ENCODE peak calls at places on chromosome 15, in seven cellular contexts. One of them, this sample, is unnamed. For H3K9me3, the result is how much of the 10 kb centered on the place peaks cover.

GRCh38 chr15:100204771-100205170 is 137.0 kb downstream of the ADAMTS17 start:
- DNase-seq in PC-3: no peak
- DNase-seq in hepatocyte: no peak
- DNase-seq in MM.1S: no peak
- DNase-seq in neural progenitor cell: no peak
- DNase-seq in SK-N-SH: no peak
- DNase-seq in HCT116: no peak
- DNase-seq in this sample: no peak

GRCh38 chr15:44193651-44194396 is 1.2 kb downstream of the FRMD5 start:
- DNase-seq in PC-3: peak
- DNase-seq in hepatocyte: peak
- DNase-seq in MM.1S: peak
- DNase-seq in neural progenitor cell: peak
- DNase-seq in SK-N-SH: peak
- DNase-seq in HCT116: no peak
- DNase-seq in this sample: no peak

GRCh38 chr15:75751116-75751875 is 38.6 kb upstream of the CSPG4 start:
- DNase-seq in PC-3: no peak
- DNase-seq in hepatocyte: no peak
- DNase-seq in MM.1S: no peak
- DNase-seq in neural progenitor cell: no peak
- DNase-seq in SK-N-SH: no peak
- DNase-seq in HCT116: no peak
- DNase-seq in this sample: no peak

GRCh38 chr15:42836251-42836650 is 84.3 kb downstream of the TTBK2 start:
- DNase-seq in PC-3: no peak
- DNase-seq in hepatocyte: no peak
- DNase-seq in MM.1S: no peak
- DNase-seq in neural progenitor cell: no peak
- DNase-seq in SK-N-SH: no peak
- DNase-seq in HCT116: no peak
- DNase-seq in this sample: no peak

GRCh38 chr15:100350434-100351226 is 8.9 kb upstream of the ADAMTS17 start:
- DNase-seq in PC-3: peak
- DNase-seq in hepatocyte: peak
- DNase-seq in MM.1S: peak
- DNase-seq in neural progenitor cell: no peak
- DNase-seq in SK-N-SH: no peak
- DNase-seq in HCT116: no peak
- DNase-seq in this sample: no peak

GRCh38 chr15:53837263-53837662 is 77.8 kb upstream of the WDR72 start:
- DNase-seq in PC-3: peak
- DNase-seq in hepatocyte: peak
- DNase-seq in MM.1S: peak
- DNase-seq in neural progenitor cell: no peak
- DNase-seq in SK-N-SH: no peak
- DNase-seq in HCT116: no peak
- DNase-seq in this sample: no peak

GRCh38 chr15:92097473-92098178 is 244.1 kb downstream of the SLCO3A1 start:
- DNase-seq in PC-3: peak
- DNase-seq in hepatocyte: peak
- DNase-seq in MM.1S: peak
- DNase-seq in neural progenitor cell: peak
- DNase-seq in SK-N-SH: peak
- DNase-seq in HCT116: peak
- DNase-seq in this sample: peak

GRCh38 chr15:67066041-67067021 is 929 bp downstream of the SMAD3 start:
- DNase-seq in PC-3: no peak
- DNase-seq in hepatocyte: no peak
- DNase-seq in MM.1S: no peak
- DNase-seq in neural progenitor cell: peak
- DNase-seq in SK-N-SH: peak
- DNase-seq in HCT116: no peak
- DNase-seq in this sample: peak

GRCh38 chr15:91566116-91566515 is 287.4 kb upstream of the SLCO3A1 start:
- DNase-seq in PC-3: no peak
- DNase-seq in hepatocyte: no peak
- DNase-seq in MM.1S: no peak
- DNase-seq in neural progenitor cell: no peak
- DNase-seq in SK-N-SH: no peak
- DNase-seq in HCT116: no peak
- DNase-seq in this sample: no peak

GRCh38 chr15:62362608-62363007 is 197.5 kb upstream of the C2CD4B start:
- DNase-seq in PC-3: no peak
- DNase-seq in hepatocyte: no peak
- DNase-seq in MM.1S: no peak
- DNase-seq in neural progenitor cell: no peak
- DNase-seq in SK-N-SH: no peak
- DNase-seq in HCT116: no peak
- DNase-seq in this sample: no peak

GRCh38 chr15:98113357-98113756 is 152.9 kb downstream of the ARRDC4 start:
- DNase-seq in PC-3: no peak
- DNase-seq in hepatocyte: no peak
- DNase-seq in MM.1S: no peak
- DNase-seq in neural progenitor cell: no peak
- DNase-seq in SK-N-SH: no peak
- DNase-seq in HCT116: no peak
- DNase-seq in this sample: no peak

GRCh38 chr15:77816983-77817382 is 184.3 kb upstream of the LINGO1 start:
- DNase-seq in PC-3: no peak
- DNase-seq in hepatocyte: no peak
- DNase-seq in MM.1S: no peak
- DNase-seq in neural progenitor cell: peak
- DNase-seq in SK-N-SH: no peak
- DNase-seq in HCT116: no peak
- DNase-seq in this sample: no peak

GRCh38 chr15:77819271-77819806 is 186.6 kb upstream of the LINGO1 start:
- DNase-seq in PC-3: no peak
- DNase-seq in hepatocyte: peak
- DNase-seq in MM.1S: no peak
- DNase-seq in neural progenitor cell: peak
- DNase-seq in SK-N-SH: peak
- DNase-seq in HCT116: no peak
- DNase-seq in this sample: no peak

GRCh38 chr15:77819841-77820728 is 187.4 kb upstream of the LINGO1 start:
- DNase-seq in PC-3: peak
- DNase-seq in hepatocyte: peak
- DNase-seq in MM.1S: peak
- DNase-seq in neural progenitor cell: peak
- DNase-seq in SK-N-SH: peak
- DNase-seq in HCT116: peak
- DNase-seq in this sample: no peak

GRCh38 chr15:77817434-77817833 is 184.7 kb upstream of the LINGO1 start:
- DNase-seq in PC-3: no peak
- DNase-seq in hepatocyte: no peak
- DNase-seq in MM.1S: no peak
- DNase-seq in neural progenitor cell: peak
- DNase-seq in SK-N-SH: no peak
- DNase-seq in HCT116: no peak
- DNase-seq in this sample: no peak

GRCh38 chr15:77818484-77819270 is 186.0 kb upstream of the LINGO1 start:
- DNase-seq in PC-3: no peak
- DNase-seq in hepatocyte: no peak
- DNase-seq in MM.1S: no peak
- DNase-seq in neural progenitor cell: peak
- DNase-seq in SK-N-SH: no peak
- DNase-seq in HCT116: no peak
- DNase-seq in this sample: no peak
- TF ChIP-seq EZH2phosphoT487 in PC-3: no peak
- TF ChIP-seq EZH2phosphoT487 in hepatocyte: no peak
- TF ChIP-seq EZH2phosphoT487 in MM.1S: no peak
- TF ChIP-seq EZH2phosphoT487 in neural progenitor cell: no peak
- TF ChIP-seq EZH2phosphoT487 in SK-N-SH: no peak
- TF ChIP-seq EZH2phosphoT487 in HCT116: no peak
- TF ChIP-seq EZH2phosphoT487 in this sample: no peak

GRCh38 chr15:74414081-74414580 is 19.6 kb downstream of the SEMA7A start:
- DNase-seq in PC-3: peak
- DNase-seq in hepatocyte: no peak
- DNase-seq in MM.1S: no peak
- DNase-seq in neural progenitor cell: no peak
- DNase-seq in SK-N-SH: no peak
- DNase-seq in HCT116: no peak
- DNase-seq in this sample: no peak
- TF ChIP-seq CTCF in PC-3: no peak
- TF ChIP-seq CTCF in hepatocyte: no peak
- TF ChIP-seq CTCF in MM.1S: no peak
- TF ChIP-seq CTCF in neural progenitor cell: no peak
- TF ChIP-seq CTCF in SK-N-SH: no peak
- TF ChIP-seq CTCF in HCT116: no peak
- TF ChIP-seq CTCF in this sample: no peak

GRCh38 chr15:39025881-39026280 is 461.3 kb upstream of the RASGRP1 start:
- DNase-seq in PC-3: no peak
- DNase-seq in hepatocyte: no peak
- DNase-seq in MM.1S: no peak
- DNase-seq in neural progenitor cell: no peak
- DNase-seq in SK-N-SH: no peak
- DNase-seq in HCT116: no peak
- DNase-seq in this sample: no peak
- H3K9me3 ChIP-seq in PC-3: under half
- H3K9me3 ChIP-seq in hepatocyte: under half
- H3K9me3 ChIP-seq in MM.1S: under half
- H3K9me3 ChIP-seq in neural progenitor cell: under half
- H3K9me3 ChIP-seq in SK-N-SH: under half
- H3K9me3 ChIP-seq in HCT116: under half
- H3K9me3 ChIP-seq in this sample: under half

DNA sequence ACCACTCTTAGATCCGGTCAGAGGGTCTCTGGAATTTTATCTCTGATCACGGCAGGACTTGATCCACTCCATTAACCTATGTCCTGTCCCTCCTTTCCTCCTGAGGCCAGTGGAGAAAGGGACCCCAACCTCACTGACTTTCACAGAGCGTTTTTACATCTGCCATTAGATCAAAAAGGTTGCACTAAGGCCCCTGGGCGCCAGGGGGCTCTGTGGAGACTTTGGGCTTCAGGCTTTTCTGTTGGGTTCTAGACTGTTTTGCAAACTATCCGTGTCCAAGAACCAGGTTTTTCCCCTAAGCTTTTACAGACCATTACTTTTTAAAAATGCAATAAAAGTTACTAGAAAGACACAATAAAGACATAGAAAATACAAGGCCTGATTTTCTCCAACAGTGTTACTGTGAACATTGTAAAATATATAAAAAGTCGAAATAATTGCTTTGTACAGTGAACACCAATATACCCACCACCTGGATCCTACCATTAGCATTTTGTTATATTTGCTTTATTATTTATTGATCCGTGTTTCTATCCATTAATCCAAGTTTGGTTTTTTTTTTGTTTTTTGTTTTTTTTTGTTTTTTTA is 159.7 kb downstream of the POLR2M start:
- DNase-seq in PC-3: peak
- DNase-seq in hepatocyte: peak
- DNase-seq in MM.1S: peak
- DNase-seq in neural progenitor cell: peak
- DNase-seq in SK-N-SH: peak
- DNase-seq in HCT116: peak
- DNase-seq in this sample: peak
- TF ChIP-seq EZH2phosphoT487 in PC-3: no peak
- TF ChIP-seq EZH2phosphoT487 in hepatocyte: no peak
- TF ChIP-seq EZH2phosphoT487 in MM.1S: no peak
- TF ChIP-seq EZH2phosphoT487 in neural progenitor cell: no peak
- TF ChIP-seq EZH2phosphoT487 in SK-N-SH: no peak
- TF ChIP-seq EZH2phosphoT487 in HCT116: no peak
- TF ChIP-seq EZH2phosphoT487 in this sample: no peak

DNA sequence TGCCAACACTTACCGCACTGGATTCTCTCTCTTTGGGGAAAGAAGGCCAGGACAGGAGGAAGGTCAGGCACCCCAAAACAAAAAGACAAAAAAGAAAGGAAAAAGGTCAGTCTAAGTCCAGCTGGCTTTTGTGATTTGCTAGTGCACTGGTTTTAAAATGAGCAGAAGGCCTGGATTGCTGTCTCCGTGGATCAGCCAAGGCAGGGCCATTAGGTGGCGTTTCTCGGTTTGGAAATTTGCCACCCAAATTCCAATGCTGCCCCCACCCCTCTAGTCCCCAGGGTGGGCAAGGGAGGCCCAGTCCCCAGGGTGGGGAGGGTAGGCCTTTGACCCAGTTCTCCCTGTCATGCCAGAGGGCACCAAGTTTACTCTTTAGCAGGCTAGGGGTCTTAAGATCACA is 33.3 kb downstream of the TLE3 start:
- DNase-seq in PC-3: no peak
- DNase-seq in hepatocyte: no peak
- DNase-seq in MM.1S: no peak
- DNase-seq in neural progenitor cell: no peak
- DNase-seq in SK-N-SH: no peak
- DNase-seq in HCT116: no peak
- DNase-seq in this sample: no peak
- TF ChIP-seq CTCF in PC-3: no peak
- TF ChIP-seq CTCF in hepatocyte: no peak
- TF ChIP-seq CTCF in MM.1S: no peak
- TF ChIP-seq CTCF in neural progenitor cell: no peak
- TF ChIP-seq CTCF in SK-N-SH: no peak
- TF ChIP-seq CTCF in HCT116: no peak
- TF ChIP-seq CTCF in this sample: no peak

GRCh38 chr15:20646529-20647142 is 105.0 kb upstream of the GOLGA6L6 start:
- DNase-seq in PC-3: no peak
- DNase-seq in hepatocyte: no peak
- DNase-seq in MM.1S: peak
- DNase-seq in neural progenitor cell: no peak
- DNase-seq in SK-N-SH: no peak
- DNase-seq in HCT116: no peak
- DNase-seq in this sample: no peak
- H3K9me3 ChIP-seq in PC-3: under half
- H3K9me3 ChIP-seq in hepatocyte: under half
- H3K9me3 ChIP-seq in MM.1S: under half
- H3K9me3 ChIP-seq in neural progenitor cell: half or more
- H3K9me3 ChIP-seq in SK-N-SH: under half
- H3K9me3 ChIP-seq in HCT116: under half
- H3K9me3 ChIP-seq in this sample: under half

GRCh38 chr15:80871801-80872327 is 92.7 kb downstream of the CEMIP start:
- DNase-seq in PC-3: no peak
- DNase-seq in hepatocyte: no peak
- DNase-seq in MM.1S: no peak
- DNase-seq in neural progenitor cell: peak
- DNase-seq in SK-N-SH: no peak
- DNase-seq in HCT116: no peak
- DNase-seq in this sample: no peak
- TF ChIP-seq EZH2phosphoT487 in PC-3: no peak
- TF ChIP-seq EZH2phosphoT487 in hepatocyte: no peak
- TF ChIP-seq EZH2phosphoT487 in MM.1S: no peak
- TF ChIP-seq EZH2phosphoT487 in neural progenitor cell: no peak
- TF ChIP-seq EZH2phosphoT487 in SK-N-SH: no peak
- TF ChIP-seq EZH2phosphoT487 in HCT116: no peak
- TF ChIP-seq EZH2phosphoT487 in this sample: no peak

GRCh38 chr15:95624616-95625361 is 705.7 kb upstream of the NR2F2 start:
- DNase-seq in PC-3: no peak
- DNase-seq in hepatocyte: no peak
- DNase-seq in MM.1S: no peak
- DNase-seq in neural progenitor cell: no peak
- DNase-seq in SK-N-SH: no peak
- DNase-seq in HCT116: no peak
- DNase-seq in this sample: no peak

GRCh38 chr15:95624100-95624499 is 706.4 kb upstream of the NR2F2 start:
- DNase-seq in PC-3: no peak
- DNase-seq in hepatocyte: no peak
- DNase-seq in MM.1S: no peak
- DNase-seq in neural progenitor cell: no peak
- DNase-seq in SK-N-SH: no peak
- DNase-seq in HCT116: no peak
- DNase-seq in this sample: no peak

GRCh38 chr15:95629503-95630168 is 700.9 kb upstream of the NR2F2 start:
- DNase-seq in PC-3: peak
- DNase-seq in hepatocyte: no peak
- DNase-seq in MM.1S: no peak
- DNase-seq in neural progenitor cell: no peak
- DNase-seq in SK-N-SH: no peak
- DNase-seq in HCT116: no peak
- DNase-seq in this sample: no peak

GRCh38 chr15:95622843-95623242 is 707.7 kb upstream of the NR2F2 start:
- DNase-seq in PC-3: no peak
- DNase-seq in hepatocyte: no peak
- DNase-seq in MM.1S: no peak
- DNase-seq in neural progenitor cell: no peak
- DNase-seq in SK-N-SH: no peak
- DNase-seq in HCT116: no peak
- DNase-seq in this sample: no peak

GRCh38 chr15:95626501-95627361 is 703.8 kb upstream of the NR2F2 start:
- DNase-seq in PC-3: no peak
- DNase-seq in hepatocyte: no peak
- DNase-seq in MM.1S: no peak
- DNase-seq in neural progenitor cell: peak
- DNase-seq in SK-N-SH: no peak
- DNase-seq in HCT116: no peak
- DNase-seq in this sample: no peak
- TF ChIP-seq CTCF in PC-3: no peak
- TF ChIP-seq CTCF in hepatocyte: no peak
- TF ChIP-seq CTCF in MM.1S: no peak
- TF ChIP-seq CTCF in neural progenitor cell: no peak
- TF ChIP-seq CTCF in SK-N-SH: no peak
- TF ChIP-seq CTCF in HCT116: no peak
- TF ChIP-seq CTCF in this sample: no peak